ENCODE peak calls at places on chromosomes 3 and 15, in seven cellular contexts. S, A, G, P, D, W and E are unnamed samples.

GRCh38 chr15:99692825-99693224 is 40.4 kb downstream of the LYSMD4 start:
- DNase-seq in S (peak), A (no peak), G (no peak), P (no peak), D (no peak), W (peak), E (no peak)

GRCh38 chr15:47588968-47589367 is 128.3 kb upstream of the SEMA6D start:
- DNase-seq in S (no peak), A (no peak), G (no peak), P (no peak), D (no peak), W (no peak), E (no peak)

GRCh38 chr15:63381301-63382192 is at the start of gene CA12:
- DNase-seq in S (peak), A (peak), G (peak), P (no peak), D (no peak), W (peak), E (no peak)

GRCh38 chr15:40292246-40292645 is 9.4 kb upstream of the ANKRD63 start:
- DNase-seq in S (no peak), A (no peak), G (no peak), P (no peak), D (no peak), W (no peak), E (no peak)

GRCh38 chr3:42804831-42805821 is 836 bp upstream of the HIGD1A start:
- DNase-seq in S (no peak), A (no peak), G (peak), P (peak), D (no peak), W (no peak), E (no peak)

GRCh38 chr15:54500330-54500729 is 522.1 kb downstream of the UNC13C start:
- DNase-seq in S (no peak), A (no peak), G (no peak), P (no peak), D (no peak), W (no peak), E (no peak)

GRCh38 chr3:67700596-67700995 is 46.2 kb upstream of the SUCLG2 start:
- DNase-seq in S (no peak), A (no peak), G (no peak), P (no peak), D (no peak), W (no peak), E (no peak)

GRCh38 chr3:15256861-15257341 is 50.9 kb downstream of the CAPN7 start:
- DNase-seq in S (no peak), A (no peak), G (no peak), P (no peak), D (no peak), W (no peak), E (no peak)

GRCh38 chr3:42067324-42067723 is 23.8 kb upstream of the TRAK1 start:
- DNase-seq in S (no peak), A (peak), G (no peak), P (no peak), D (no peak), W (no peak), E (no peak)

GRCh38 chr15:81411056-81411455 is 37.0 kb upstream of the TMC3 start:
- DNase-seq in S (no peak), A (no peak), G (no peak), P (no peak), D (no peak), W (no peak), E (no peak)

GRCh38 chr3:188294823-188295487 is 141.0 kb downstream of the LPP start:
- DNase-seq in S (peak), A (peak), G (peak), P (no peak), D (no peak), W (peak), E (no peak)

GRCh38 chr15:77525907-77526581 is 105.4 kb downstream of the HMG20A start:
- DNase-seq in S (no peak), A (no peak), G (no peak), P (peak), D (no peak), W (no peak), E (no peak)

GRCh38 chr3:49876567-49876966 is 6.9 kb upstream of the CAMKV start:
- DNase-seq in S (no peak), A (no peak), G (no peak), P (no peak), D (no peak), W (no peak), E (no peak)

GRCh38 chr3:50237754-50238548 is 1.9 kb downstream of the GNAI2 start:
- DNase-seq in S (peak), A (peak), G (peak), P (peak), D (peak), W (peak), E (peak)

GRCh38 chr15:87716422-87716821 is 540.1 kb downstream of the NTRK3 start:
- DNase-seq in S (no peak), A (no peak), G (no peak), P (no peak), D (no peak), W (no peak), E (no peak)

GRCh38 chr3:9028134-9028533 is 64.9 kb upstream of the RAD18 start:
- DNase-seq in S (no peak), A (peak), G (peak), P (peak), D (peak), W (no peak), E (peak)

GRCh38 chr3:99647081-99647480 is 8.7 kb downstream of the COL8A1 start:
- DNase-seq in S (no peak), A (peak), G (no peak), P (no peak), D (no peak), W (no peak), E (no peak)

GRCh38 chr15:59274126-59274970 is 67.7 kb downstream of the LDHAL6B start:
- DNase-seq in S (peak), A (peak), G (no peak), P (no peak), D (no peak), W (peak), E (no peak)

GRCh38 chr3:97432914-97433313 is 331.6 kb upstream of the ARL6 start:
- DNase-seq in S (no peak), A (no peak), G (no peak), P (no peak), D (no peak), W (no peak), E (no peak)

GRCh38 chr15:68610825-68611224 is 32.0 kb downstream of the CORO2B start:
- DNase-seq in S (no peak), A (no peak), G (no peak), P (no peak), D (no peak), W (no peak), E (no peak)

GRCh38 chr15:30929064-30929669 is 25.5 kb downstream of the FAN1 start:
- DNase-seq in S (no peak), A (no peak), G (no peak), P (no peak), D (no peak), W (no peak), E (no peak)

GRCh38 chr15:73979636-73980035 is 12.5 kb downstream of the STOML1 start:
- DNase-seq in S (no peak), A (no peak), G (no peak), P (no peak), D (no peak), W (no peak), E (no peak)

GRCh38 chr15:68801572-68802148 is 19.0 kb downstream of the ANP32A start:
- DNase-seq in S (no peak), A (no peak), G (no peak), P (no peak), D (no peak), W (no peak), E (no peak)

GRCh38 chr15:39918688-39919385 is 1.2 kb downstream of the GPR176 start:
- DNase-seq in S (peak), A (peak), G (no peak), P (no peak), D (no peak), W (peak), E (no peak)

GRCh38 chr3:48090166-48090939 is 74.1 kb upstream of the MAP4 start:
- DNase-seq in S (no peak), A (no peak), G (no peak), P (no peak), D (no peak), W (peak), E (no peak)

GRCh38 chr3:58560771-58561311 is 16.4 kb downstream of the FAM107A start:
- DNase-seq in S (peak), A (peak), G (no peak), P (no peak), D (no peak), W (peak), E (no peak)

GRCh38 chr15:88465633-88466219 is 1.5 kb downstream of the MRPL46 start:
- DNase-seq in S (peak), A (peak), G (no peak), P (no peak), D (no peak), W (peak), E (no peak)

GRCh38 chr15:77830041-77830440 is 197.3 kb upstream of the LINGO1 start:
- DNase-seq in S (peak), A (peak), G (no peak), P (peak), D (no peak), W (no peak), E (no peak)

GRCh38 chr15:91559066-91559465 is 294.4 kb upstream of the SLCO3A1 start:
- DNase-seq in S (peak), A (no peak), G (no peak), P (no peak), D (no peak), W (no peak), E (no peak)

GRCh38 chr3:17841190-17841828 is 98.9 kb upstream of the TBC1D5 start:
- DNase-seq in S (peak), A (peak), G (peak), P (peak), D (peak), W (peak), E (peak)

GRCh38 chr15:90062023-90062728 is 40.1 kb downstream of the IDH2 start:
- DNase-seq in S (peak), A (no peak), G (peak), P (peak), D (peak), W (peak), E (no peak)

GRCh38 chr15:34490421-34491193 is 53.0 kb upstream of the GOLGA8A start:
- DNase-seq in S (no peak), A (no peak), G (no peak), P (no peak), D (no peak), W (no peak), E (no peak)

GRCh38 chr3:21859124-21859781 is 108.2 kb upstream of the ZNF385D start:
- DNase-seq in S (no peak), A (no peak), G (no peak), P (no peak), D (no peak), W (no peak), E (no peak)

GRCh38 chr3:97421565-97421964 is 343.0 kb upstream of the ARL6 start:
- DNase-seq in S (no peak), A (no peak), G (no peak), P (no peak), D (no peak), W (no peak), E (no peak)

GRCh38 chr15:28942046-28942445 is 56.3 kb downstream of the APBA2 start:
- DNase-seq in S (no peak), A (no peak), G (peak), P (no peak), D (peak), W (no peak), E (no peak)

GRCh38 chr15:99452728-99453643 is 112.8 kb upstream of the MEF2A start:
- DNase-seq in S (no peak), A (peak), G (peak), P (no peak), D (peak), W (no peak), E (peak)

GRCh38 chr3:89619263-89619662 is 511.8 kb downstream of the EPHA3 start:
- DNase-seq in S (no peak), A (no peak), G (no peak), P (no peak), D (no peak), W (no peak), E (no peak)
- H3K4me3 ChIP-seq in S (no peak), A (no peak), G (no peak), P (no peak), D (no peak), W (no peak), E (no peak)

GRCh38 chr3:197516517-197516889 is 39.3 kb downstream of the BDH1 start:
- DNase-seq in S (peak), A (peak), G (peak), P (no peak), D (no peak), W (peak), E (no peak)

GRCh38 chr3:197513953-197514785 is 41.6 kb downstream of the BDH1 start:
- DNase-seq in S (peak), A (no peak), G (no peak), P (no peak), D (no peak), W (no peak), E (no peak)

GRCh38 chr3:197512691-197513571 is 42.8 kb downstream of the BDH1 start:
- DNase-seq in S (no peak), A (no peak), G (no peak), P (no peak), D (no peak), W (no peak), E (no peak)

GRCh38 chr3:197511853-197512635 is 43.7 kb downstream of the BDH1 start:
- DNase-seq in S (no peak), A (no peak), G (no peak), P (no peak), D (no peak), W (no peak), E (no peak)

GRCh38 chr3:197514786-197515090 is 41.0 kb downstream of the BDH1 start:
- DNase-seq in S (no peak), A (no peak), G (no peak), P (no peak), D (no peak), W (no peak), E (no peak)
- H3K27ac ChIP-seq in S (no peak), A (no peak), G (no peak), P (peak), D (peak), W (no peak), E (no peak)

GRCh38 chr3:147420361-147421183 is 11.4 kb downstream of the ZIC1 start:
- DNase-seq in S (no peak), A (no peak), G (no peak), P (no peak), D (no peak), W (no peak), E (no peak)
- H3K4me3 ChIP-seq in S (no peak), A (no peak), G (no peak), P (no peak), D (no peak), W (no peak), E (peak)

DNA sequence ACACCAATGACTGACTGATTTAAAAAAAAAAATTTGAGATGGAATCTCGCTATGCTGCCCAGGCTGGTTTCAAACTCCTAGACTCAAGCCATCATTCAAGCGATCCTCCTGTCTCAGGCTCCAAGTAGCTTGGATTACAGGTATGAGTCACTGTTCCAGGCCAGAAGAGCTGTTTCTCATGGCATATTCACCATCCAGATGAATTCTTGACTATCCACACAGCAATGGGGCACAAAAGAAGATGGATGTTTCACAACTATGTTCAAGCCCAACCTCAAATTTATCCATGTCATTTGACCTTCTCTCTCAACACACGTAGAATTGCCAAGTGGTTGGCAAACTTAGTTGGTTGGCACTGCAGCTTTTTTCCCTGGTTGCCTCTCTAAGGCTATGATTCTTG is 40.6 kb downstream of the PRICKLE2 start:
- DNase-seq in S (peak), A (peak), G (no peak), P (no peak), D (no peak), W (no peak), E (no peak)
- H3K27ac ChIP-seq in S (peak), A (no peak), G (no peak), P (no peak), D (no peak), W (no peak), E (no peak)

GRCh38 chr3:137769321-137770065 is 5.4 kb downstream of the SOX14 start:
- DNase-seq in S (no peak), A (no peak), G (no peak), P (no peak), D (no peak), W (no peak), E (no peak)

GRCh38 chr3:137770066-137770805 is 6.1 kb downstream of the SOX14 start:
- DNase-seq in S (no peak), A (no peak), G (no peak), P (no peak), D (no peak), W (no peak), E (no peak)

GRCh38 chr3:137770821-137771399 is 6.8 kb downstream of the SOX14 start:
- DNase-seq in S (no peak), A (no peak), G (no peak), P (no peak), D (no peak), W (no peak), E (no peak)

GRCh38 chr3:137772231-137772617 is 8.1 kb downstream of the SOX14 start:
- DNase-seq in S (no peak), A (no peak), G (no peak), P (no peak), D (no peak), W (no peak), E (no peak)

GRCh38 chr3:137771401-137772230 is 7.5 kb downstream of the SOX14 start:
- DNase-seq in S (no peak), A (no peak), G (no peak), P (no peak), D (no peak), W (no peak), E (no peak)
- H3K4me3 ChIP-seq in S (no peak), A (no peak), G (peak), P (no peak), D (no peak), W (no peak), E (peak)

DNA sequence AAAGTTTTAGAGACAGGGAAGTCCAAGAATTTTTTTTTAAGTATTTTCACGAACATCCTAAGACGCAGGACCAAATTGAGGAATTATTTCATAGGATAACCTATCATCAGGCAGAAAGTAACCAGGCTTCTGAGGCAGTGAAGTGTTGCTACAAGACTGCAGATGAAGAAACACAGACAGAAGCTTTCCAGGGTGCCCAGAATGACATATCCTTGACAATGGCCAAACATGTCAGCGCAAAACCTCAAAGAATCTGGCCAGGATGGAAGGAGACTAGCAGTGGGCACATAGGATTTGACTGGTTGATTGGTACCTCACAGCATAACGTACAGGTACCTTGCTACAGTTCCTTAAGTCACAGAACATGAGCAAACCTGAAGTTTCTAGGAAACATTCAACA is 7.5 kb downstream of the ADAMTS9 start:
- DNase-seq in S (no peak), A (no peak), G (no peak), P (no peak), D (no peak), W (no peak), E (no peak)
- H3K27ac ChIP-seq in S (no peak), A (no peak), G (no peak), P (no peak), D (no peak), W (no peak), E (no peak)